ENCODE peak calls at places on chromosomes 3 and 15, in ten cellular contexts. I, K, Q, E, W, N, H, F, S and D are unnamed samples.

GRCh38 chr3:120894285-120894684 is 13.7 kb upstream of the STXBP5L start:
- DNase-seq in I (no peak), K (no peak), Q (peak; percentile 35), E (no peak), W (no peak), N (no peak), H (no peak), F (no peak), S (no peak), D (peak; percentile 68)

GRCh38 chr3:158678687-158679086 is 6.2 kb upstream of the LXN start:
- DNase-seq in I (no peak), K (no peak), Q (no peak), E (no peak), W (no peak), N (no peak), H (no peak), F (no peak), S (no peak), D (no peak)

GRCh38 chr15:70132148-70132547 is 34.4 kb upstream of the TLE3 start:
- DNase-seq in I (no peak), K (no peak), Q (no peak), E (no peak), W (no peak), N (no peak), H (no peak), F (no peak), S (no peak), D (no peak)

GRCh38 chr3:12312010-12312409 is 23.1 kb downstream of the PPARG start:
- DNase-seq in I (no peak), K (no peak), Q (no peak), E (no peak), W (no peak), N (no peak), H (no peak), F (no peak), S (no peak), D (no peak)

GRCh38 chr15:69758291-69758771 is 305.7 kb downstream of the RPLP1 start:
- DNase-seq in I (no peak), K (no peak), Q (no peak), E (no peak), W (no peak), N (no peak), H (peak; percentile 13), F (no peak), S (no peak), D (peak; percentile 12)

GRCh38 chr3:18501679-18502343 is 76.7 kb upstream of the SATB1 start:
- DNase-seq in I (no peak), K (no peak), Q (no peak), E (no peak), W (no peak), N (no peak), H (no peak), F (no peak), S (no peak), D (no peak)

GRCh38 chr15:50241684-50242450 is 23.7 kb downstream of the HDC start:
- DNase-seq in I (no peak), K (no peak), Q (no peak), E (no peak), W (no peak), N (peak; percentile 12), H (no peak), F (no peak), S (no peak), D (no peak)

GRCh38 chr3:100335137-100335833 is 728 bp downstream of the NIT2 start:
- DNase-seq in I (no peak), K (no peak), Q (peak; percentile 26), E (no peak), W (no peak), N (no peak), H (no peak), F (no peak), S (no peak), D (no peak)

GRCh38 chr3:114454592-114455251 is 160.9 kb downstream of the TIGIT start:
- DNase-seq in I (no peak), K (peak; percentile 26), Q (no peak), E (no peak), W (no peak), N (no peak), H (no peak), F (no peak), S (no peak), D (no peak)

GRCh38 chr15:74283366-74283765 is 47.2 kb downstream of the CCDC33 start:
- DNase-seq in I (no peak), K (no peak), Q (no peak), E (no peak), W (no peak), N (no peak), H (no peak), F (no peak), S (no peak), D (no peak)

GRCh38 chr3:46974421-46975227 is 1.9 kb downstream of the CCDC12 start:
- DNase-seq in I (no peak), K (no peak), Q (no peak), E (no peak), W (no peak), N (no peak), H (no peak), F (no peak), S (no peak), D (no peak)

GRCh38 chr3:177545964-177546363 is 348.7 kb upstream of the TBL1XR1 start:
- DNase-seq in I (no peak), K (no peak), Q (no peak), E (no peak), W (no peak), N (no peak), H (no peak), F (no peak), S (no peak), D (no peak)

GRCh38 chr15:59303641-59304433 is 68.8 kb downstream of the MYO1E start:
- DNase-seq in I (no peak), K (no peak), Q (peak; percentile 78), E (no peak), W (no peak), N (no peak), H (no peak), F (peak; percentile 62), S (no peak), D (no peak)

DNA sequence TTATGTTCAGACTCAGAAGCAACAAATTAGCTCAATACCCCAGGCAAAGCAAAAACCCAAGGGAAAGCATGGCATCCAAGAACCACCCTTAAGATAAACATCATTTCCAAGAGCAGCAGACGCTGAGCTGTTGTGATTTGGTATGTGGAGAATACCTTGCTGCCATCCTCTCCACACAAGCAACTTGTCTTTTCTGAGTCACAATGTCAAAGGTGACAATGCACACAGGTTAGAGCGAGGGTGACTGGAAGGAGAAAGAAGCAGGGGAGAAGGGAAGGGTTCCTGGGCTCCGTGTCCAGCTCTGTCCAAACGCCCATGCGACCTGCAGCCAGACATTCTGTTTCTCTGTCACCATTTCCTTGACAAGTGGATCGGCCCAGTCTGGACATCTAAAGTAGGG is 6.0 kb downstream of the PCSK6 start:
- DNase-seq in I (no peak), K (no peak), Q (no peak), E (no peak), W (no peak), N (no peak), H (no peak), F (peak; percentile 28), S (no peak), D (no peak)
- H3K4me3 ChIP-seq in I (no peak overlapping the region), K (no peak overlapping the region), Q (no peak overlapping the region), E (no peak overlapping the region), W (no peak overlapping the region), N (no peak overlapping the region), H (no peak overlapping the region), F (no peak overlapping the region), S (no peak overlapping the region), D (no peak overlapping the region)

GRCh38 chr3:187873843-187874242 is 128.6 kb upstream of the BCL6 start:
- DNase-seq in I (no peak), K (no peak), Q (no peak), E (no peak), W (no peak), N (no peak), H (no peak), F (no peak), S (no peak), D (no peak)
- H3K4me3 ChIP-seq in I (no peak overlapping the region), K (no peak overlapping the region), Q (no peak overlapping the region), E (no peak overlapping the region), W (no peak overlapping the region), N (no peak overlapping the region), H (no peak overlapping the region), F (no peak overlapping the region), S (no peak overlapping the region), D (no peak overlapping the region)

GRCh38 chr3:182818296-182818978 is 25.1 kb downstream of the ATP11B start:
- DNase-seq in I (no peak), K (no peak), Q (no peak), E (no peak), W (no peak), N (no peak), H (no peak), F (no peak), S (no peak), D (no peak)
- H3K4me3 ChIP-seq in I (no peak overlapping the region), K (no peak overlapping the region), Q (no peak overlapping the region), E (no peak overlapping the region), W (no peak overlapping the region), N (no peak overlapping the region), H (no peak overlapping the region), F (no peak overlapping the region), S (no peak overlapping the region), D (no peak overlapping the region)

GRCh38 chr15:63380151-63380827 is 1.4 kb downstream of the CA12 start:
- DNase-seq in I (no peak), K (no peak), Q (no peak), E (no peak), W (no peak), N (no peak), H (no peak), F (no peak), S (no peak), D (no peak)

GRCh38 chr15:63381301-63382192 is at the start of gene CA12:
- DNase-seq in I (peak; percentile 80), K (peak; percentile 38), Q (peak; percentile 81), E (peak; percentile 76), W (peak; percentile 73), N (no peak), H (no peak), F (no peak), S (no peak), D (peak; percentile 58)

GRCh38 chr15:63380828-63381282 is 791 bp downstream of the CA12 start:
- DNase-seq in I (peak; percentile 32), K (no peak), Q (no peak), E (no peak), W (no peak), N (no peak), H (no peak), F (no peak), S (no peak), D (no peak)

GRCh38 chr15:63378946-63379345 is 2.7 kb downstream of the CA12 start:
- DNase-seq in I (no peak), K (no peak), Q (no peak), E (no peak), W (no peak), N (no peak), H (no peak), F (no peak), S (no peak), D (no peak)

DNA sequence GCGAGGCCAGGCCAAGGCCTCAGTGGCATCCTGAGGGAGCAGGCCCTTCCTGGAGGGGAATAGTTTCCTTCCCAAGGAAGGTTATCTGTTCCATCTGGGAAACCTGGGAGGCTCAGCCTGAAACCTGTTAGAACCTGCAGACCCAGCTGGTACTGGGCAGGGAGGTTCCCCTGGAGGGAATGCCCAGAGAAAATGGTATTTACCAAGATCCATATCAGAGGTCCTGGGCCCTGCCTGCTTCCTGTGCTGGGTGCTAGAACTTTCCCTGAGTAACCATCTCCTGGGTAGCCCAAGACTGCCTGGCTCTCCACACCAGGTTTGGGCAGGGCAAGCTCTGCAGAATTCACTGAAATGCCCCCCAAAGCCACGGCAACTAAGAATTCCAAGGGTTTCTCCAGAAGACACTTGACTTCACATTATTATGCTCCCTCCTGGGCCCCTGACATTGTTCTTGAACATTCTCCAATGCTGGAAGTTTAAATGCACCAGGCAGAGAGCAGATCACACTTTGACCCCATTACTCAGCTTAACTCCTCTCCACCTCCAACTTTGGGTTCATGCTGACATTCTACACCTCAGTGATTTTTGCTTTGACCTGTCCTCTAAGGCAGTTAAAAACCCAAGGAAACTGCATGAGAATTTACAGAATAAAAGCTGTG is 2.0 kb downstream of the CA12 start:
- DNase-seq in I (peak; percentile 23), K (no peak), Q (no peak), E (no peak), W (no peak), N (no peak), H (no peak), F (no peak), S (no peak), D (peak; percentile 45)
- H3K4me3 ChIP-seq in I (no peak overlapping the region), K (no peak overlapping the region), Q (peak overlapping the region; percentile 92), E (no peak overlapping the region), W (no peak overlapping the region), N (peak overlapping the region; percentile 73), H (peak overlapping the region; percentile 73), F (no peak overlapping the region), S (no peak overlapping the region), D (no peak overlapping the region)